ENCODE peak calls at places on chromosomes 4 and X, in seven cellular contexts. L is bronchial epithelial cell, V is transverse colon, F is AG09309, G is lung, M is astrocyte of the spinal cord, U is ovary. E is an unnamed sample.

GRCh38 chr4:120815361-120815760 is 107.2 kb downstream of the PRDM5 start:
- DNase-seq in L (no peak), V (no peak), F (no peak), G (no peak), M (no peak), U (no peak), E (no peak)

GRCh38 chr4:130639871-130640270 is 1543.9 kb downstream of the C4orf33 start:
- DNase-seq in L (no peak), V (no peak), F (no peak), G (no peak), M (no peak), U (no peak), E (no peak)

GRCh38 chr4:117660668-117661067 is 373.6 kb upstream of the NDST3 start:
- DNase-seq in L (no peak), V (no peak), F (no peak), G (no peak), M (no peak), U (no peak), E (no peak)

GRCh38 chrX:10072786-10073568 is 83.8 kb upstream of the CLCN4 start:
- DNase-seq in L (no peak), V (no peak), F (no peak), G (no peak), M (no peak), U (no peak), E (no peak)

GRCh38 chrX:127038065-127038464 is 218.5 kb downstream of the PRR32 start:
- DNase-seq in L (peak; percentile 1), V (no peak), F (no peak), G (no peak), M (no peak), U (no peak), E (no peak)

GRCh38 chrX:39755152-39756032 is 342.4 kb downstream of the BCOR start:
- DNase-seq in L (peak; percentile 84), V (peak; percentile 83), F (peak; percentile 83), G (peak; percentile 49), M (peak; percentile 98), U (peak; percentile 69), E (no peak)

GRCh38 chr4:78379991-78380739 is 171.4 kb upstream of the ANXA3 start:
- DNase-seq in L (peak; percentile 52), V (peak; percentile 14), F (no peak), G (no peak), M (peak; percentile 39), U (no peak), E (no peak)

GRCh38 chr4:102723511-102723910 is 37.3 kb downstream of the MANBA start:
- DNase-seq in L (no peak), V (no peak), F (no peak), G (no peak), M (no peak), U (no peak), E (no peak)

GRCh38 chrX:100643943-100644587 is at the start of gene SRPX2:
- DNase-seq in L (peak; percentile 90), V (peak; percentile 50), F (peak; percentile 67), G (no peak), M (peak; percentile 89), U (peak; percentile 34), E (no peak)

GRCh38 chr4:75004755-75005668 is 72.1 kb downstream of the PARM1 start:
- DNase-seq in L (peak; percentile 26), V (no peak), F (no peak), G (no peak), M (peak; percentile 13), U (no peak), E (no peak)

GRCh38 chr4:125736057-125736456 is 421.3 kb downstream of the FAT4 start:
- DNase-seq in L (peak; percentile 27), V (no peak), F (no peak), G (no peak), M (peak; percentile 80), U (no peak), E (no peak)

GRCh38 chr4:173014113-173014558 is 154.5 kb upstream of the GALNT7 start:
- DNase-seq in L (peak; percentile 88), V (no peak), F (no peak), G (no peak), M (peak; percentile 89), U (no peak), E (no peak)

GRCh38 chr4:81807927-81808672 is 336.4 kb upstream of the RASGEF1B start:
- DNase-seq in L (peak; percentile 15), V (no peak), F (no peak), G (no peak), M (no peak), U (no peak), E (no peak)

GRCh38 chr4:108620933-108621905 is 843 bp downstream of the RPL34 start:
- DNase-seq in L (peak; percentile 10), V (no peak), F (no peak), G (no peak), M (no peak), U (no peak), E (no peak)

GRCh38 chr4:124415206-124415605 is 297.3 kb downstream of the ANKRD50 start:
- DNase-seq in L (no peak), V (no peak), F (peak; percentile 25), G (no peak), M (peak; percentile 74), U (no peak), E (no peak)

GRCh38 chr4:15577508-15577907 is 77.6 kb downstream of the FBXL5 start:
- DNase-seq in L (no peak), V (no peak), F (no peak), G (no peak), M (peak; percentile 38), U (no peak), E (no peak)

GRCh38 chr4:39353478-39354177 is 12.5 kb downstream of the RFC1 start:
- DNase-seq in L (peak; percentile 72), V (no peak), F (peak; percentile 5), G (no peak), M (peak; percentile 57), U (no peak), E (no peak)

GRCh38 chr4:80215449-80216052 is 18.2 kb downstream of the PRDM8 start:
- DNase-seq in L (peak; percentile 60), V (no peak), F (no peak), G (no peak), M (peak; percentile 66), U (no peak), E (no peak)

GRCh38 chrX:16433021-16433420 is 216.9 kb upstream of the S100G start:
- DNase-seq in L (no peak), V (no peak), F (no peak), G (no peak), M (no peak), U (no peak), E (no peak)

GRCh38 chrX:74923942-74924448 is 1.3 kb downstream of the NEXMIF start:
- DNase-seq in L (no peak), V (peak; percentile 16), F (no peak), G (no peak), M (no peak), U (peak; percentile 21), E (no peak)

GRCh38 chr4:41044165-41044564 is 170.2 kb downstream of the APBB2 start:
- DNase-seq in L (peak; percentile 29), V (no peak), F (no peak), G (no peak), M (no peak), U (no peak), E (no peak)
- TF ChIP-seq CTCF in L (no peak), V (no peak), F (no peak), G (no peak), M (no peak), U (no peak), E (peak; percentile 46)

GRCh38 chr4:16884673-16885460 is 13.6 kb downstream of the LDB2 start:
- DNase-seq in L (no peak), V (no peak), F (no peak), G (no peak), M (no peak), U (no peak), E (no peak)
- TF ChIP-seq CTCF in L (no peak), V (no peak), F (no peak), G (no peak), M (no peak), U (no peak), E (peak; percentile 52)

DNA sequence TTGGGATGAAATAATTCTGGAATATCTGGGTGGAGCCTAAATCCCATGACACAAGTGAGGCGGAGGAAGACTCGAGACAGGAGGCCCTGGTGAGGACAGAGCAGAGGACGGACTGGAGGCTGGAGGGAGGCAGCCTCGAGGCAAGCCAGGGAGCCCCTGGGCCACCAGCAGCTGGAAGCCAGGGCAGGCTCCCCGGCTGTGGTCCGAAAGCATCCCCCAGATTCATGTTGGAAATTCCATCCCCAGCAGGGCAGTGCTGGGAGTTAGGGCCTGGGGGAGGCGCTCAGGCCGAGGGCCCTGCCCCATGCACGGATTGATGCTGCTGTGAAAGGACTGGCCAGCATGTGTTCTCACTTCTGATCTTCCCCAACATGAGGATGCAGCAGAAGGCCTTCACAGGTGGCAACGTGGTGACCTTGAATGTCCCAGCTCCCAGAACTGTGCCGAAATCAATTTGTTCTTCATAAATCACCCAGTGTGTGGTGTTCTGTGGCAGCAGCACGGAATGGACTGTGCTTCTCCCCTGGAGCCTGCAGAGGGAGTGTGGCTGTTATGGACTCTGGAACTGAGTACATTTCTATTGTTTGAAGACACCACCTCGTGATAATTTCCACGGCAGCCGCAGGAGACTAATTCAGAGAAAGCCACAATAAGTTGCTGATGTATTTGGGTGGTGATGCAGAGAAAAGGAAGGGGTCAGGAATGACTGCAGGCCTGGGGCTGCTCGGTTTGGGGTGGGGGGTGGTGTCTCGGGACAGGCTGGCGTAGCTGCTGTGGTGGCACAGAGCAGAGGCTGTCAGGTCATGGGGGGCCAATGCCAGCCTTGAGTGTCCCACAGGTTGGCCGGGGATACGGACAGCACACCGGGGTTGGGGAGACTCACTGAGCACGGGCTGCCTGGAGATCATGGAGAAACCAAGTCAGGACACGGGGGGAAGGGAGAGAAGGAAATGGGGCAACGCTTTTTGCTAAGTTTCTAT is 56.9 kb downstream of the PCGF3 start:
- DNase-seq in L (no peak), V (no peak), F (no peak), G (no peak), M (peak; percentile 43), U (no peak), E (no peak)
- TF ChIP-seq CTCF in L (peak; percentile 11), V (no peak), F (peak; percentile 37), G (no peak), M (peak; percentile 64), U (no peak), E (peak; percentile 58)

GRCh38 chrX:134167804-134168203 is 69.2 kb upstream of the CCDC160 start:
- DNase-seq in L (no peak), V (no peak), F (no peak), G (no peak), M (no peak), U (no peak), E (no peak)

GRCh38 chrX:134162032-134162431 is 75.0 kb upstream of the CCDC160 start:
- DNase-seq in L (no peak), V (no peak), F (no peak), G (no peak), M (no peak), U (no peak), E (no peak)

GRCh38 chrX:134158821-134159512 is 78.0 kb upstream of the CCDC160 start:
- DNase-seq in L (no peak), V (no peak), F (no peak), G (no peak), M (peak; percentile 34), U (no peak), E (no peak)

GRCh38 chrX:134161162-134161561 is 75.8 kb upstream of the CCDC160 start:
- DNase-seq in L (no peak), V (no peak), F (no peak), G (no peak), M (no peak), U (no peak), E (no peak)

DNA sequence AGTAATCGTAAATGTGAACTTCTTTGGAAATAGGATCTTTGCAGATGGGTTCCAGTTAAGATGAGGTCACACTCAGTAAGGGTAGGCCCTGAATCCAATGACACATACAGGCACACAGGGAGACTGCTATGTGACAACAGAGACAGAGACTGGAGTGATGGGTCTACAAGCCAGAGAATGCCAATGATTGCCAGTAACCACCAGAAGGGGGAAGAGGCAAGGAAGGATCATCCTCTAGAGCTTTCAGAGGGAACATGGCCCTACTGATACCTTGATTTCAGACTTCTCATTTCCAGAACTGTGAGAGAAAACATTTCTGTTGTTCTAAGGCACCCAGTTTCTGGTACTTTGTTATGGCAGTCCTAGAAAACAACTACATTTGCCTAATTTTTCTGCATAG is 73.1 kb upstream of the CCDC160 start:
- DNase-seq in L (no peak), V (no peak), F (no peak), G (no peak), M (no peak), U (no peak), E (no peak)
- TF ChIP-seq CTCF in L (no peak), V (no peak), F (no peak), G (no peak), M (no peak), U (no peak), E (no peak)